ENCODE peak calls at places on chromosomes 11 and 22, in five cellular contexts. Y, U, K, D and M are unnamed samples.

GRCh38 chr11:128391809-128392208 is 195.5 kb downstream of the ETS1 start:
- DNase-seq in D (no peak), U (no peak), Y (no peak), K (no peak), M (no peak)

GRCh38 chr11:678297-678696 is 16.7 kb downstream of the DEAF1 start:
- DNase-seq in Y (no peak), K (no peak), D (no peak), U (no peak), M (no peak)

GRCh38 chr22:50082197-50082715 is 3.0 kb downstream of the MLC1 start:
- DNase-seq in D (no peak), Y (no peak), U (no peak), K (no peak), M (no peak)

GRCh38 chr11:57727185-57727584 is 14.1 kb upstream of the SELENOH start:
- DNase-seq in K (no peak), U (no peak), Y (no peak), D (no peak), M (no peak)

GRCh38 chr22:44363980-44364749 is 51.4 kb upstream of the SHISAL1 start:
- DNase-seq in D (peak; percentile 52), U (no peak), Y (no peak), K (no peak), M (no peak)

GRCh38 chr11:111539426-111540113 is 950 bp upstream of the LAYN start:
- DNase-seq in K (no peak), Y (no peak), U (peak; percentile 49), D (no peak), M (no peak)

GRCh38 chr11:11163256-11163655 is 189.8 kb downstream of the CSNK2A3 start:
- DNase-seq in K (no peak), U (peak; percentile 41), D (no peak), Y (peak; percentile 51), M (no peak)

GRCh38 chr11:105399505-105399904 is 210.4 kb upstream of the GRIA4 start:
- DNase-seq in Y (no peak), K (no peak), U (no peak), D (no peak), M (no peak)

GRCh38 chr11:131408011-131408640 is 37.7 kb downstream of the NTM start:
- DNase-seq in D (no peak), K (no peak), U (peak; percentile 74), Y (peak; percentile 49), M (no peak)

GRCh38 chr22:29550005-29550404 is 3.6 kb downstream of the THOC5 start:
- DNase-seq in Y (no peak), K (no peak), U (no peak), D (no peak), M (no peak)

GRCh38 chr11:130633466-130633865 is 185.0 kb downstream of the ADAMTS15 start:
- DNase-seq in D (no peak), U (no peak), Y (no peak), K (no peak), M (no peak)

GRCh38 chr22:43798492-43798891 is 13.6 kb downstream of the EFCAB6 start:
- DNase-seq in K (no peak), U (no peak), Y (no peak), D (no peak), M (no peak)

GRCh38 chr11:75107187-75107586 is 10.5 kb upstream of the OR2AT4 start:
- DNase-seq in K (no peak), U (no peak), Y (no peak), D (no peak), M (no peak)

GRCh38 chr11:69595805-69596665 is 44.9 kb upstream of the CCND1 start:
- DNase-seq in Y (no peak), D (no peak), U (no peak), K (no peak), M (no peak)

GRCh38 chr22:46561435-46561905 is 24.1 kb upstream of the CELSR1 start:
- DNase-seq in K (no peak), U (peak; percentile 74), Y (peak; percentile 82), D (no peak), M (no peak)

GRCh38 chr22:20449819-20450550 is 12.4 kb upstream of the SCARF2 start:
- DNase-seq in K (no peak), D (no peak), Y (peak; percentile 23), U (no peak), M (no peak)

GRCh38 chr11:61609970-61610347 is 29.1 kb upstream of the SYT7 start:
- DNase-seq in Y (peak; percentile 75), D (no peak), K (no peak), U (peak; percentile 88), M (no peak)

GRCh38 chr11:17972987-17973386 is 39.9 kb downstream of the SERGEF start:
- DNase-seq in D (peak; percentile 23), U (peak; percentile 65), K (no peak), Y (peak; percentile 86), M (peak; percentile 75)

GRCh38 chr11:31910950-31911576 is 99.9 kb upstream of the PAX6 start:
- DNase-seq in Y (no peak), K (no peak), U (no peak), D (no peak), M (no peak)

GRCh38 chr11:87347441-87347840 is 309.7 kb downstream of the TMEM135 start:
- DNase-seq in D (no peak), K (no peak), Y (no peak), U (no peak), M (no peak)

GRCh38 chr11:59259867-59260475 is 47.2 kb upstream of the MPEG1 start:
- DNase-seq in U (no peak), Y (no peak), D (no peak), K (no peak), M (no peak)

GRCh38 chr11:44257338-44258189 is 52.4 kb downstream of the ALX4 start:
- DNase-seq in U (no peak), K (no peak), Y (no peak), D (no peak), M (no peak)

GRCh38 chr22:30609260-30610185 is 2.5 kb downstream of the TCN2 start:
- DNase-seq in Y (no peak), D (no peak), U (no peak), K (no peak), M (peak; percentile 80)

GRCh38 chr11:3058753-3059664 is 1.8 kb upstream of the CARS1 start:
- DNase-seq in K (no peak), U (peak; percentile 69), D (no peak), Y (peak; percentile 71), M (peak; percentile 56)

GRCh38 chr11:118437736-118438125 is 1.4 kb downstream of the KMT2A start:
- DNase-seq in U (peak; percentile 78), Y (peak; percentile 52), D (peak; percentile 17), K (no peak), M (no peak)

GRCh38 chr11:135017296-135017695 is 605.3 kb upstream of the B3GAT1 start:
- DNase-seq in Y (no peak), U (no peak), D (no peak), K (no peak), M (no peak)
- H3K27ac ChIP-seq in Y (no peak overlapping the region), U (no peak overlapping the region), D (no peak overlapping the region), K (no peak overlapping the region), M (no peak overlapping the region)

GRCh38 chr11:117175104-117175503 is 3.4 kb upstream of the SIDT2 start:
- DNase-seq in D (no peak), K (no peak), U (no peak), Y (no peak), M (no peak)

GRCh38 chr11:117178210-117179034 is at the start of gene SIDT2:
- DNase-seq in Y (peak; percentile 96), U (peak; percentile 93), D (peak; percentile 94), K (peak; percentile 90), M (peak; percentile 37)

GRCh38 chr11:117177534-117178209 is 871 bp upstream of the SIDT2 start:
- DNase-seq in U (no peak), Y (no peak), D (no peak), K (no peak), M (no peak)

GRCh38 chr11:117176186-117176585 is 2.4 kb upstream of the SIDT2 start:
- DNase-seq in U (no peak), D (no peak), Y (no peak), K (no peak), M (no peak)

DNA sequence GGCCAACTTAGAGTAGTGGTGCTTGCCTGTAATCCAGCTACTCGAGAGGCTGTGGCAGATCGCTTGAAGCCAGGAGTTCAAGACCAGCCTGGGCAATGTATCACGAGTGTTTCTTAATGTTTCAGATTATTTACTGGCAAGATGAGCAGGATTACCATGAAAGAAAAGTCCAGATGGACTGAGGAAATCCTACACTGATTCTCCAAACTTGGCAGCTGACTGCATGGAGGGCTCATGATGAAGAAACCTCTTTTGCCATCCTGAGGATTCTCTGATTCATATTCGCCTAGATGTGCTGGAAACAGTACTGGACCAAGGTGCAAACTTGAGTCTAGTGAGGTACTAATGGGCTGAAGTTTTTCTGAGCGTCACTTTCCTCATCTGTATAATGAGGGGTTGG is 2.8 kb upstream of the SIDT2 start:
- DNase-seq in U (no peak), K (no peak), Y (no peak), D (no peak), M (no peak)
- H3K27ac ChIP-seq in U (no peak overlapping the region), K (peak overlapping the region; percentile 76), Y (no peak overlapping the region), D (no peak overlapping the region), M (no peak overlapping the region)

DNA sequence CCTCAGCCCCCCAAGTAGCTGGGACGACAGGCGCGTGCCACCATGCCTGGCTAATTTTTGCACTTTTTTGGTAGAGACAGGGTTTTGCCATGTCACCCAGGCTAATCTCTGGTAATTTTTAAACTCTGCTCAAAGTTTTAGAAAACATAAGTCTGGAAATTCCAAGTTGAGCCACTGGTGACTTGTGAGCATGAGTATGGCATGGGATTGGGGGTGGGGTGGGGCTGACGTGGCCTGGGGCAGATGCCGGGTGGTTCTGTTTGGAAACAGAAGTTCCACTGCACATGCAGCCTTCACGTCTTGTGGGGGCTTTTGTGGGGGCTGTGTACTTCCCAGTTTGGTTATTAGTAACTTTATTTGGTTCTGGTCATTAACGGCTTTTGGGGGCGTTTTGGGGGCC is 67.3 kb downstream of the PTPRJ start:
- DNase-seq in D (no peak), K (no peak), Y (no peak), U (no peak), M (no peak)
- H3K27ac ChIP-seq in D (no peak overlapping the region), K (peak overlapping the region; percentile 73), Y (no peak overlapping the region), U (no peak overlapping the region), M (no peak overlapping the region)

DNA sequence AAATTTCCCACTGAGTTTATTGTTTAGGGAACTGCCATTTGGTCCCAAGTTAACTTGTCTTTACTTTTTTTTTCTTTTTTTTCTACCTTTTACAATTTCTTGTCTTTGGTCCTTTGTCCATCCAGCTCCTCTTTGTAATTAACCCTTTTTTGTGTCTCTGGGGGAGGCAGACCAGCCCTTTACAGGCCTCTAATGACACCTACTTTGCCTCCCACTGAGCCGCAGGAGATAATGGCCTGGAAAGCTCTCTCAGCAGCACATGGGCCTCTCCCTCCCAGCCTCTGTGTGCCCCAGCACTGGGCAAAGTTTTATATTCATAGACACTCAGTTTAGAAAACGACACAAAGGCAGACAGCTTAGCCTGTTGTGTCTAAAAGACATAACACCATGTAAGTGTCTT is 480.4 kb downstream of the SOX6 start:
- DNase-seq in D (no peak), U (no peak), K (no peak), Y (no peak), M (no peak)
- H3K27ac ChIP-seq in D (no peak overlapping the region), U (no peak overlapping the region), K (no peak overlapping the region), Y (no peak overlapping the region), M (no peak overlapping the region)

GRCh38 chr11:95081412-95081811 is 8.2 kb upstream of the ENDOD1 start:
- DNase-seq in K (peak; percentile 76), U (no peak), Y (no peak), D (peak; percentile 36), M (no peak)
- H3K27ac ChIP-seq in K (peak overlapping the region; percentile 91), U (no peak overlapping the region), Y (no peak overlapping the region), D (peak overlapping the region; percentile 27), M (no peak overlapping the region)